ENCODE peak calls at places on chromosomes 2 and 18, in seven cellular contexts. S is NCI-H1105; G is islet precursor cell; L is nucleus accumbens; K is stimulated activated CD4-positive, alpha-beta T cell treated with anti-CD3 and anti-CD28 coated beads, TNF-alpha, amount 100 ng/mL, for 24 hours; T is SK-N-DZ; B is upper lobe of right lung. D is an unnamed sample.

GRCh38 chr2:98126061-98126460 is 39.1 kb downstream of the VWA3B start:
- DNase-seq in S (no peak), G (no peak), L (no peak), K (no peak), T (no peak), B (no peak), D (no peak)

GRCh38 chr2:65367517-65367916 is 64.9 kb downstream of the SPRED2 start:
- DNase-seq in S (no peak), G (peak; percentile 81), L (no peak), K (no peak), T (no peak), B (no peak), D (peak; percentile 31)

GRCh38 chr18:78805840-78806239 is 173.8 kb upstream of the SALL3 start:
- DNase-seq in S (no peak), G (no peak), L (no peak), K (no peak), T (no peak), B (peak; percentile 32), D (no peak)

GRCh38 chr2:45000921-45001628 is 8.2 kb downstream of the SIX2 start:
- DNase-seq in S (no peak), G (peak; percentile 75), L (no peak), K (no peak), T (no peak), B (no peak), D (no peak)

GRCh38 chr2:75246441-75247167 is 47.3 kb upstream of the TACR1 start:
- DNase-seq in S (no peak), G (no peak), L (no peak), K (no peak), T (no peak), B (no peak), D (no peak)

GRCh38 chr18:79405019-79405780 is 9.5 kb downstream of the NFATC1 start:
- DNase-seq in S (peak; percentile 1), G (no peak), L (no peak), K (peak; percentile 53), T (no peak), B (peak; percentile 48), D (no peak)

GRCh38 chr2:68282814-68283812 is 30.8 kb upstream of the PPP3R1 start:
- DNase-seq in S (no peak), G (no peak), L (no peak), K (no peak), T (peak; percentile 46), B (no peak), D (peak; percentile 14)

GRCh38 chr2:7844414-7844961 is 837.4 kb upstream of the ID2 start:
- DNase-seq in S (peak; percentile 24), G (no peak), L (no peak), K (no peak), T (no peak), B (no peak), D (no peak)

GRCh38 chr2:9002313-9002636 is 1.2 kb downstream of the MBOAT2 start:
- DNase-seq in S (no peak), G (no peak), L (no peak), K (no peak), T (no peak), B (no peak), D (no peak)

GRCh38 chr18:9619545-9619944 is 5.2 kb upstream of the PPP4R1 start:
- DNase-seq in S (no peak), G (no peak), L (no peak), K (no peak), T (no peak), B (no peak), D (no peak)

GRCh38 chr2:74700643-74701377 is 46.8 kb downstream of the SEMA4F start:
- DNase-seq in S (no peak), G (no peak), L (no peak), K (no peak), T (no peak), B (no peak), D (no peak)

GRCh38 chr2:232925769-232926163 is 55.7 kb downstream of the SNORC start:
- DNase-seq in S (no peak), G (no peak), L (no peak), K (no peak), T (no peak), B (no peak), D (no peak)

GRCh38 chr2:218645126-218645525 is 14.3 kb downstream of the ZNF142 start:
- DNase-seq in S (no peak), G (no peak), L (no peak), K (no peak), T (no peak), B (no peak), D (no peak)

GRCh38 chr2:184041077-184041476 is 557.3 kb upstream of the ZNF804A start:
- DNase-seq in S (no peak), G (no peak), L (no peak), K (no peak), T (no peak), B (no peak), D (no peak)

GRCh38 chr18:62848946-62849345 is 133.6 kb downstream of the PHLPP1 start:
- DNase-seq in S (no peak), G (no peak), L (no peak), K (no peak), T (no peak), B (no peak), D (no peak)

GRCh38 chr2:183035298-183035953 is 2.8 kb downstream of the NCKAP1 start:
- DNase-seq in S (no peak), G (no peak), L (no peak), K (no peak), T (no peak), B (no peak), D (no peak)

GRCh38 chr2:6784299-6784698 is 81.4 kb downstream of the CMPK2 start:
- DNase-seq in S (no peak), G (no peak), L (no peak), K (no peak), T (no peak), B (no peak), D (no peak)

GRCh38 chr2:158681816-158682215 is 113.3 kb upstream of the DAPL1 start:
- DNase-seq in S (no peak), G (no peak), L (no peak), K (no peak), T (no peak), B (no peak), D (no peak)

GRCh38 chr2:237616373-237617304 is 10.7 kb upstream of the LRRFIP1 start:
- DNase-seq in S (no peak), G (no peak), L (no peak), K (no peak), T (no peak), B (no peak), D (no peak)

GRCh38 chr2:7191927-7192326 is 274.7 kb downstream of the RNF144A start:
- DNase-seq in S (no peak), G (peak; percentile 65), L (no peak), K (no peak), T (peak; percentile 35), B (no peak), D (no peak)